ENCODE peak calls at places on chromosomes 13 and 19, in eight cellular contexts. X, O, J, B, S, I, D and F are unnamed samples.

GRCh38 chr19:24166055-24166454 is 79.1 kb downstream of the ZNF254 start:
- DNase-seq in I (no peak), O (no peak), X (no peak), B (no peak), S (no peak), J (no peak), D (no peak), F (peak; percentile 9)

GRCh38 chr19:18939922-18940775 is 868 bp downstream of the HOMER3 start:
- DNase-seq in O (peak; percentile 43), X (no peak), S (no peak), J (no peak), B (no peak), I (peak; percentile 39), D (peak; percentile 40), F (peak; percentile 77)

GRCh38 chr13:30731658-30732390 is 3.5 kb upstream of the ALOX5AP start:
- DNase-seq in O (no peak), J (no peak), X (no peak), S (no peak), D (no peak), B (no peak), I (no peak), F (no peak)

GRCh38 chr13:28707629-28708427 is 10.9 kb downstream of the SLC46A3 start:
- DNase-seq in S (peak; percentile 87), D (peak; percentile 78), X (no peak), O (peak; percentile 66), B (no peak), J (peak; percentile 39), I (peak; percentile 33), F (peak; percentile 85)

GRCh38 chr19:41897820-41898219 is 14.8 kb downstream of the ARHGEF1 start:
- DNase-seq in O (no peak), S (no peak), J (no peak), B (no peak), I (no peak), X (no peak), D (no peak), F (no peak)

GRCh38 chr19:46955114-46955812 is 64.4 kb upstream of the NPAS1 start:
- DNase-seq in J (no peak), S (no peak), D (peak; percentile 57), I (no peak), O (peak; percentile 78), B (no peak), X (no peak), F (peak; percentile 70)

GRCh38 chr13:49844191-49844590 is 51.7 kb upstream of the KPNA3 start:
- DNase-seq in B (no peak), I (no peak), O (no peak), J (no peak), X (no peak), D (no peak), S (no peak), F (no peak)

GRCh38 chr19:33473644-33474305 is 47.8 kb downstream of the PEPD start:
- DNase-seq in O (peak; percentile 89), D (peak; percentile 32), I (no peak), B (no peak), J (peak; percentile 49), X (no peak), S (no peak), F (peak; percentile 70)

GRCh38 chr19:6318772-6319171 is 14.6 kb downstream of the ACER1 start:
- DNase-seq in O (no peak), D (peak; percentile 7), X (no peak), S (no peak), I (no peak), J (no peak), B (no peak), F (peak; percentile 58)

GRCh38 chr19:4199699-4200293 is 17.3 kb downstream of the ANKRD24 start:
- DNase-seq in J (no peak), S (no peak), D (no peak), X (no peak), I (no peak), B (peak; percentile 40), O (no peak), F (no peak)

GRCh38 chr19:46970815-46971214 is 48.8 kb upstream of the NPAS1 start:
- DNase-seq in S (no peak), J (no peak), X (no peak), D (peak; percentile 75), B (no peak), O (no peak), I (no peak), F (peak; percentile 90)

GRCh38 chr13:99422556-99423220 is 78.6 kb upstream of the TM9SF2 start:
- DNase-seq in X (no peak), I (no peak), J (no peak), B (no peak), D (no peak), S (no peak), O (no peak), F (no peak)

GRCh38 chr19:55333870-55334269 is 5.8 kb upstream of the KMT5C start:
- DNase-seq in B (no peak), D (no peak), S (no peak), I (no peak), X (no peak), O (no peak), J (no peak), F (no peak)

GRCh38 chr19:53621885-53622710 is 9.7 kb upstream of the DPRX start:
- DNase-seq in O (peak; percentile 67), J (no peak), X (no peak), S (no peak), D (no peak), I (no peak), B (peak; percentile 52), F (no peak)

GRCh38 chr13:90445179-90445578 is 902.3 kb upstream of the MIR17HG start:
- DNase-seq in O (peak; percentile 21), J (peak; percentile 86), D (peak; percentile 97), X (no peak), I (no peak), S (peak; percentile 86), B (peak; percentile 48), F (peak; percentile 94)

GRCh38 chr19:54724644-54725043 is 402 bp downstream of the KIR3DL3 start:
- DNase-seq in O (no peak), B (no peak), I (no peak), S (no peak), X (no peak), D (no peak), J (no peak), F (no peak)

GRCh38 chr19:38320969-38321339 is 1.3 kb downstream of the KCNK6 start:
- DNase-seq in I (no peak), D (no peak), J (no peak), B (no peak), X (no peak), O (no peak), S (no peak), F (no peak)

GRCh38 chr19:17802137-17802858 is 7.4 kb downstream of the B3GNT3 start:
- DNase-seq in D (no peak), J (no peak), S (no peak), X (no peak), O (no peak), I (no peak), B (no peak), F (no peak)

GRCh38 chr19:50500060-50500752 is 10.8 kb downstream of the JOSD2 start:
- DNase-seq in O (no peak), B (peak; percentile 82), J (no peak), D (no peak), I (peak; percentile 27), S (peak; percentile 38), X (no peak), F (no peak)

GRCh38 chr13:38590230-38590629 is 96.6 kb upstream of the FREM2 start:
- DNase-seq in B (no peak), O (no peak), D (no peak), X (no peak), J (no peak), I (no peak), S (no peak), F (no peak)

GRCh38 chr13:27808866-27809546 is 16.7 kb downstream of the GSX1 start:
- DNase-seq in S (no peak), J (no peak), D (no peak), I (no peak), X (no peak), B (no peak), O (no peak), F (peak; percentile 34)

GRCh38 chr13:79070343-79070974 is 335.6 kb downstream of the RBM26 start:
- DNase-seq in O (no peak), X (no peak), D (no peak), I (no peak), S (no peak), B (no peak), J (no peak), F (no peak)

GRCh38 chr19:2579678-2580280 is 103.9 kb downstream of the GADD45B start:
- DNase-seq in I (no peak), J (no peak), D (no peak), S (no peak), B (no peak), X (no peak), O (no peak), F (no peak)

GRCh38 chr19:50832666-50833065 is 708 bp downstream of the KLK15 start:
- DNase-seq in O (no peak), D (no peak), S (no peak), X (no peak), B (no peak), J (no peak), I (no peak), F (no peak)

GRCh38 chr19:19021115-19021514 is 12.2 kb downstream of the SUGP2 start:
- DNase-seq in S (no peak), B (no peak), D (peak; percentile 45), J (no peak), X (no peak), O (no peak), I (no peak), F (peak; percentile 64)

GRCh38 chr19:35249146-35249847 is 495 bp downstream of the LSR start:
- DNase-seq in X (no peak), D (no peak), J (no peak), S (no peak), B (no peak), O (no peak), I (peak; percentile 40), F (no peak)

GRCh38 chr19:51530616-51531015 is 854 bp downstream of the SIGLEC6 start:
- DNase-seq in X (no peak), O (no peak), I (no peak), S (no peak), J (no peak), D (no peak), B (no peak), F (no peak)

GRCh38 chr13:66214467-66214866 is 1015.7 kb downstream of the PCDH9 start:
- DNase-seq in J (no peak), X (no peak), S (no peak), O (no peak), B (no peak), I (no peak), D (no peak), F (no peak)

GRCh38 chr19:45955905-45956608 is 17.6 kb downstream of the NOVA2 start:
- DNase-seq in B (no peak), D (peak; percentile 89), S (no peak), O (peak; percentile 99), I (no peak), X (no peak), J (peak; percentile 5), F (peak; percentile 59)